ENCODE peak calls at places on chromosomes 7 and 10, in four cellular contexts. One of them, this sample, is unnamed.

GRCh38 chr7:31049001-31049765 is 2.9 kb upstream of the ADCYAP1R1 start:
- DNase-seq in heart left ventricle: no peak
- DNase-seq in ovary: no peak
- DNase-seq in heart right ventricle: no peak
- DNase-seq in this sample: no peak

GRCh38 chr10:44045020-44045419 is 339.9 kb downstream of the CXCL12 start:
- DNase-seq in heart left ventricle: peak
- DNase-seq in ovary: no peak
- DNase-seq in heart right ventricle: no peak
- DNase-seq in this sample: no peak

GRCh38 chr10:54985732-54986131 is 184.7 kb upstream of the PCDH15 start:
- DNase-seq in heart left ventricle: no peak
- DNase-seq in ovary: no peak
- DNase-seq in heart right ventricle: no peak
- DNase-seq in this sample: no peak

GRCh38 chr7:151800391-151800790 is 76.5 kb downstream of the PRKAG2 start:
- DNase-seq in heart left ventricle: no peak
- DNase-seq in ovary: no peak
- DNase-seq in heart right ventricle: no peak
- DNase-seq in this sample: no peak

GRCh38 chr7:101636822-101637623 is 7.9 kb upstream of the MYL10 start:
- DNase-seq in heart left ventricle: no peak
- DNase-seq in ovary: no peak
- DNase-seq in heart right ventricle: no peak
- DNase-seq in this sample: no peak

GRCh38 chr7:77684030-77684429 is 12.2 kb upstream of the RSBN1L start:
- DNase-seq in heart left ventricle: peak
- DNase-seq in ovary: peak
- DNase-seq in heart right ventricle: no peak
- DNase-seq in this sample: peak

GRCh38 chr10:15541376-15541775 is 170.3 kb upstream of the FAM171A1 start:
- DNase-seq in heart left ventricle: no peak
- DNase-seq in ovary: no peak
- DNase-seq in heart right ventricle: no peak
- DNase-seq in this sample: no peak

GRCh38 chr10:36036137-36036536 is 394.0 kb upstream of the FZD8 start:
- DNase-seq in heart left ventricle: no peak
- DNase-seq in ovary: no peak
- DNase-seq in heart right ventricle: no peak
- DNase-seq in this sample: no peak

GRCh38 chr7:516606-517456 is 2.8 kb downstream of the PDGFA start:
- DNase-seq in heart left ventricle: peak
- DNase-seq in ovary: peak
- DNase-seq in heart right ventricle: peak
- DNase-seq in this sample: no peak

GRCh38 chr7:1752771-1753562 is 82.9 kb downstream of the ELFN1 start:
- DNase-seq in heart left ventricle: no peak
- DNase-seq in ovary: no peak
- DNase-seq in heart right ventricle: no peak
- DNase-seq in this sample: no peak

GRCh38 chr7:1754345-1754908 is 84.3 kb downstream of the ELFN1 start:
- DNase-seq in heart left ventricle: no peak
- DNase-seq in ovary: no peak
- DNase-seq in heart right ventricle: no peak
- DNase-seq in this sample: no peak

GRCh38 chr7:1755783-1756626 is 85.9 kb downstream of the ELFN1 start:
- DNase-seq in heart left ventricle: no peak
- DNase-seq in ovary: no peak
- DNase-seq in heart right ventricle: no peak
- DNase-seq in this sample: no peak

GRCh38 chr7:1750541-1751021 is 80.5 kb downstream of the ELFN1 start:
- DNase-seq in heart left ventricle: no peak
- DNase-seq in ovary: no peak
- DNase-seq in heart right ventricle: no peak
- DNase-seq in this sample: no peak

DNA sequence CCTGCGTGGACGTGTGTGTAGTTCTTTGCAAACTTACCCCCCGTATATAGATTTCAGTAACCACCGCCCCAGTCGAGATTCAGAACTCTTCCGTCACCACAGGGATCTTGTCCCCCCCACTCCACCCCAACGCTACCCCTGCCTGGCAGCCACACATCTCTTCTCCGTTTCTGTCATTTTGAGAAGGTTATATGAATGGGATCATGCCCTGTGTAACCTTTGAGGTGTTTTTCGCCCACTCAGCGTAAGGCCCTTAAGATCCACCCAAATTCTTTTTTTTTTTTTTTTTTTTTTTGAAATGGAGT is 83.4 kb downstream of the ELFN1 start:
- DNase-seq in heart left ventricle: no peak
- DNase-seq in ovary: no peak
- DNase-seq in heart right ventricle: no peak
- DNase-seq in this sample: no peak
- H3K27ac ChIP-seq in heart left ventricle: no peak
- H3K27ac ChIP-seq in ovary: no peak
- H3K27ac ChIP-seq in heart right ventricle: no peak
- H3K27ac ChIP-seq in this sample: no peak

DNA sequence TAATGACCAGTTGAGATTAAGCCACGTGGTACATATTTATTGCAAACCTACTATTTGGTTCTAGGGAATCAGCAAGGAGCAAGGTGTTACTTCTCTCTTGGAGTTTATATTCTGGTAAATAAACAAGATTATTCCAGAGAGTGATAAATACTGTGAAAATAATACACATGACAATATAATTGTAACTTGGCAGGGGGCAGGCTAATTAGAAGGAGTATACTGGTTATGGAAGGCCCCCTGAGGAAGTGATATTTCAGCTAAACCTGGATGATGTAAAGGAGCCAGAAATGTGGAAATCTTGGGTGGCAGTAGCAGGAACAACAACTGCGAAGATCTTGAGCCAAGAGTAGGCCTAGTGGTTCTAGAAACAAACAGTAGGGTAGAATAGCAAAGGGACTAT is 111.8 kb downstream of the SDK1 start:
- DNase-seq in heart left ventricle: no peak
- DNase-seq in ovary: no peak
- DNase-seq in heart right ventricle: no peak
- DNase-seq in this sample: no peak
- H3K4me3 ChIP-seq in heart left ventricle: no peak
- H3K4me3 ChIP-seq in ovary: no peak
- H3K4me3 ChIP-seq in heart right ventricle: no peak
- H3K4me3 ChIP-seq in this sample: no peak

GRCh38 chr10:113558336-113558735 is 5.5 kb downstream of the HABP2 start:
- DNase-seq in heart left ventricle: no peak
- DNase-seq in ovary: no peak
- DNase-seq in heart right ventricle: no peak
- DNase-seq in this sample: no peak
- TF ChIP-seq CTCF in heart left ventricle: no peak
- TF ChIP-seq CTCF in ovary: no peak
- TF ChIP-seq CTCF in heart right ventricle: no peak
- TF ChIP-seq CTCF in this sample: no peak

DNA sequence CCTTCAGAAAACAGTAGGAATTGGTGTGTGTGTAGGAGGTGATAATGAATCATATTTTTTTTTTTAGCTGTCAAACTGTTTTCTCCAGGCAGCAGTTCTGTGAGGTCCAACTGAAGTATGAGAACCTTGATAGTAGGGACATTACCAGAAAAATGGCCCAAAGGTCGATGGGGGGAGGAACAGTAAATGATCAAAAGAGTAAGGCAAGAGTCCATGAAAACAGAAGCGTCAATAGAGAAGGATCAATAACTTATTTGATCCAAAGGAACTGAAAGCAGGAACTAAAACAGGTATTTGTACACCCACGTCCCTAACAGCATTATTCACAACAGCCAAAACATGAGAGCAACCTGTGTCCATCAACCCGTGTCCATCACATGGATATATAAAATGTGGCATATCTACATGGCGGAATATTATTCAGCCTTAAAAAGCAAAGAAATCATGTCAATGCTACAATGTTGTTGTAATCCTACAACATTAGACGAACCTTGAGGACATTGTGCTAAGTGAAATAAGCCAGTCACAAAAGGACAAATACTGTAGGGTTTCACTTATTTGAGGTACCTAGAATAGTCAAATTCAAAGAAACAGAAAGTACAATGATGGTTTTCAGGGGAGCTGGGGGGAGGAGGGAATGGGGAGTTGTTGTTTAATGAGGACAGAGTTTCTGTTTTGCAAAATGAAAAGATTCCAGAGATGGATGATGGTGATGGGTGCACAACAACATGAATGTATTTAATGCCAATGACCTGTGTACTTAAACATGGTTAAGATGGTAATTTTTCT is 214.0 kb upstream of the KLF14 start:
- DNase-seq in heart left ventricle: no peak
- DNase-seq in ovary: no peak
- DNase-seq in heart right ventricle: no peak
- DNase-seq in this sample: no peak
- H3K27ac ChIP-seq in heart left ventricle: no peak
- H3K27ac ChIP-seq in ovary: no peak
- H3K27ac ChIP-seq in heart right ventricle: no peak
- H3K27ac ChIP-seq in this sample: no peak

GRCh38 chr7:142498364-142498763 is 240.5 kb upstream of the PRSS58 start:
- DNase-seq in heart left ventricle: no peak
- DNase-seq in ovary: no peak
- DNase-seq in heart right ventricle: no peak
- DNase-seq in this sample: no peak

GRCh38 chr7:142496545-142496991 is 238.7 kb upstream of the PRSS58 start:
- DNase-seq in heart left ventricle: no peak
- DNase-seq in ovary: no peak
- DNase-seq in heart right ventricle: no peak
- DNase-seq in this sample: peak

GRCh38 chr7:142500364-142500763 is 242.5 kb upstream of the PRSS58 start:
- DNase-seq in heart left ventricle: no peak
- DNase-seq in ovary: no peak
- DNase-seq in heart right ventricle: no peak
- DNase-seq in this sample: no peak

GRCh38 chr7:142501434-142501833 is 243.6 kb upstream of the PRSS58 start:
- DNase-seq in heart left ventricle: no peak
- DNase-seq in ovary: no peak
- DNase-seq in heart right ventricle: no peak
- DNase-seq in this sample: no peak

DNA sequence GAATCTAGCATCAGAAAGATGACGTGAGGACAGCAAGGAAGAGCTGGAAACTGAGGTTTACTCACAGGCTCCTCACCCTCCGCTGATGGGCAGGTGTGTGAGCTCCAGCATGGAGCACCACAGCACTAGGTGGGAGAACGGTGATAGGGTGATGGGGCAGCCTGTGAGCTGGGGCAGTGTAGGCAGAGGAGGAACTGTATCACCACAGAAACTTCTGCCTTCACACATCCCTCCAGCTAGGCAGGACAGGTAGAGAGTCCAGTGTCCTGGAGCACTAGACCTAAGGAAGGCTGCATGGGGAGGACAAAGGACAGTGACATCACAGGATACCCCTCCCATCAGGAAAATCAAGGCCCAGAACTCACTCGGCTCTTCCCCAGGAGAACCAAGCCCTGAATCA is 241.8 kb upstream of the PRSS58 start:
- DNase-seq in heart left ventricle: no peak
- DNase-seq in ovary: no peak
- DNase-seq in heart right ventricle: no peak
- DNase-seq in this sample: no peak
- H3K4me3 ChIP-seq in heart left ventricle: no peak
- H3K4me3 ChIP-seq in ovary: no peak
- H3K4me3 ChIP-seq in heart right ventricle: no peak
- H3K4me3 ChIP-seq in this sample: no peak

GRCh38 chr10:93815304-93816091 is 57.8 kb downstream of the LGI1 start:
- DNase-seq in heart left ventricle: no peak
- DNase-seq in ovary: no peak
- DNase-seq in heart right ventricle: no peak
- DNase-seq in this sample: no peak
- TF ChIP-seq CTCF in heart left ventricle: no peak
- TF ChIP-seq CTCF in ovary: no peak
- TF ChIP-seq CTCF in heart right ventricle: no peak
- TF ChIP-seq CTCF in this sample: no peak

DNA sequence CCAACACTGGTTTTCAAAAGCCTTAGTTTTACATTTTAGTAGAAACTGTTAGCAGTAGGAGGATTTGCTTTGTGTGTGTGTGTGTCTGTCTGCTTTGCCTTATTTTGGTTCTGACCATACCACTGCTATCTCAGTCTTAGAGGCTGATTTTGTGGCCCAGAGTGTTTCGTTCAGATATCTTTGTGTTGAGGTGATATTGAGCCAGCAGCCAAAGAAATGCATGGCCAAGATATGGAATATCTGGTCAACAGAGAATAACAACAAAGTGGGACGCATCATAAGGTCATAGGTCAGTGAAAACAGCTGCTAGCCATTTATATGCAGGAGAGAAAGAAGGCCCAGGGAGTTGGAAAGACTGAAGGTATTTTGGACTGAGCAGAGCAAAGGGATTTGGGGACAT is 47.7 kb downstream of the KIAA1217 start:
- DNase-seq in heart left ventricle: no peak
- DNase-seq in ovary: no peak
- DNase-seq in heart right ventricle: no peak
- DNase-seq in this sample: no peak
- H3K27ac ChIP-seq in heart left ventricle: peak
- H3K27ac ChIP-seq in ovary: peak
- H3K27ac ChIP-seq in heart right ventricle: no peak
- H3K27ac ChIP-seq in this sample: peak

GRCh38 chr7:121099572-121099971 is 111.1 kb downstream of the CPED1 start:
- DNase-seq in heart left ventricle: no peak
- DNase-seq in ovary: no peak
- DNase-seq in heart right ventricle: no peak
- DNase-seq in this sample: no peak
- H3K4me3 ChIP-seq in heart left ventricle: no peak
- H3K4me3 ChIP-seq in ovary: no peak
- H3K4me3 ChIP-seq in heart right ventricle: no peak
- H3K4me3 ChIP-seq in this sample: no peak